ENCODE peak calls at places on chromosomes 3 and 15, in five cellular contexts. P is GM12891, S is sigmoid colon, G is body of pancreas, Q is K562. Z is an unnamed sample.
A peak's percentile ranks its signal among the peaks of the same experiment; 100 is the strongest.

GRCh38 chr15:96328101-96328958 is 2.2 kb upstream of the NR2F2 start:
- DNase-seq in P (no peak), S (no peak), G (no peak), Q (no peak), Z (no peak)

GRCh38 chr3:52225452-52226228 is at the start of gene TLR9:
- DNase-seq in P (peak; percentile 67), S (no peak), G (no peak), Q (no peak), Z (no peak)

GRCh38 chr3:151319613-151320012 is 3.0 kb upstream of the GPR87 start:
- DNase-seq in P (no peak), S (no peak), G (no peak), Q (no peak), Z (no peak)

GRCh38 chr15:65326844-65327243 is 22.4 kb downstream of the RNU5B-1 start:
- DNase-seq in P (no peak), S (no peak), G (no peak), Q (no peak), Z (no peak)

GRCh38 chr3:48516571-48516970 is 12.6 kb upstream of the SHISA5 start:
- DNase-seq in P (no peak), S (no peak), G (no peak), Q (no peak), Z (no peak)

GRCh38 chr3:37993811-37994638 is 3.4 kb downstream of the VILL start:
- DNase-seq in P (peak; percentile 59), S (peak; percentile 93), G (peak; percentile 42), Q (peak; percentile 86), Z (no peak)

GRCh38 chr15:44798815-44799214 is 62.5 kb downstream of the TRIM69 start:
- DNase-seq in P (no peak), S (no peak), G (no peak), Q (peak; percentile 41), Z (no peak)

GRCh38 chr3:4290272-4290893 is 12.8 kb upstream of the SETMAR start:
- DNase-seq in P (no peak), S (no peak), G (peak; percentile 45), Q (peak; percentile 70), Z (no peak)

GRCh38 chr3:80099559-80099958 is 331.8 kb upstream of the ROBO1 start:
- DNase-seq in P (no peak), S (no peak), G (no peak), Q (no peak), Z (no peak)

GRCh38 chr3:193944161-193944884 is 191.6 kb upstream of the HES1 start:
- DNase-seq in P (no peak), S (no peak), G (no peak), Q (no peak), Z (no peak)

GRCh38 chr3:76438971-76439370 is 600.9 kb upstream of the ROBO2 start:
- DNase-seq in P (no peak), S (no peak), G (no peak), Q (no peak), Z (no peak)

GRCh38 chr3:45765956-45766355 is 30.4 kb downstream of the SLC6A20 start:
- DNase-seq in P (no peak), S (no peak), G (no peak), Q (no peak), Z (no peak)

GRCh38 chr15:40379853-40380252 is 2.7 kb upstream of the KNSTRN start:
- DNase-seq in P (no peak), S (peak; percentile 75), G (peak; percentile 29), Q (no peak), Z (peak; percentile 90)

GRCh38 chr3:39639344-39640236 is 169.8 kb upstream of the MYRIP start:
- DNase-seq in P (no peak), S (no peak), G (no peak), Q (peak; percentile 66), Z (peak; percentile 73)

GRCh38 chr3:71208273-71209095 is 375.0 kb downstream of the FOXP1 start:
- DNase-seq in P (no peak), S (no peak), G (peak; percentile 25), Q (peak; percentile 31), Z (no peak)

GRCh38 chr3:23668430-23668904 is 137.3 kb upstream of the UBE2E1 start:
- DNase-seq in P (no peak), S (no peak), G (no peak), Q (no peak), Z (no peak)

GRCh38 chr3:149848688-149849087 is 35.7 kb downstream of the RNF13 start:
- DNase-seq in P (no peak), S (no peak), G (no peak), Q (no peak), Z (no peak)

GRCh38 chr15:68484696-68485400 is 52.9 kb upstream of the ITGA11 start:
- DNase-seq in P (no peak), S (no peak), G (no peak), Q (no peak), Z (peak; percentile 27)

GRCh38 chr3:68666409-68667193 is 265.7 kb downstream of the TAFA4 start:
- DNase-seq in P (no peak), S (no peak), G (no peak), Q (no peak), Z (no peak)

GRCh38 chr3:60289356-60289935 is 961.8 kb downstream of the FHIT start:
- DNase-seq in P (no peak), S (no peak), G (no peak), Q (no peak), Z (no peak)

GRCh38 chr15:65869954-65870871 is 922 bp downstream of the RAB11A start:
- DNase-seq in P (no peak), S (peak; percentile 68), G (peak; percentile 39), Q (peak; percentile 18), Z (no peak)

GRCh38 chr3:193783166-193783896 is 190.3 kb downstream of the OPA1 start:
- DNase-seq in P (no peak), S (no peak), G (no peak), Q (no peak), Z (no peak)

GRCh38 chr15:58444658-58445332 is 13.0 kb downstream of the LIPC start:
- DNase-seq in P (no peak), S (no peak), G (no peak), Q (no peak), Z (no peak)

GRCh38 chr15:84840741-84841429 is 23.7 kb downstream of the ALPK3 start:
- DNase-seq in P (no peak), S (peak; percentile 93), G (peak; percentile 88), Q (no peak), Z (peak; percentile 51)

GRCh38 chr15:84842781-84843180 is 25.6 kb downstream of the ALPK3 start:
- DNase-seq in P (no peak), S (no peak), G (no peak), Q (no peak), Z (no peak)

GRCh38 chr15:84836859-84837258 is 19.7 kb downstream of the ALPK3 start:
- DNase-seq in P (no peak), S (no peak), G (no peak), Q (no peak), Z (no peak)

GRCh38 chr15:84839714-84840113 is 22.6 kb downstream of the ALPK3 start:
- DNase-seq in P (no peak), S (no peak), G (no peak), Q (no peak), Z (no peak)

DNA sequence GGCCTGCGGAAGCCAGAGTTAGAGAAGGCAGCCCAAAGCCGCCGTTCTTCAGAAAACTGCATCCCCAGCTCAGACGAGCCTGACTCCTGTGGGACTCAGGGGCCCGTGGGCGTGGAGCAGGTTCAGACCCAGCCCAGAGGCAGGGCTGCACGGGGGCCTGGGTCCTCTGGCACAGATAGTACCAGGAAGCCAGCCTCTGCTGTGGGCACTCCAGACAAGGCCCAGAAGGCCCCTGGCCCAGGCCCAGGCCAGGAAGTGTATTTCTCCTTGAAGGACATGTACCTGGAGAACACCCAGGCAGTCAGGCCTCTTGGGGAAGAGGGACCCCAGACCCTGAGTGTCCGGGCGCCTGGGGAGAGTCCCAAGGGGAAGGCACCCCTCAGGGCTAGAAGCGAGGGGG is 23.1 kb downstream of the ALPK3 start:
- DNase-seq in P (no peak), S (no peak), G (peak; percentile 61), Q (no peak), Z (no peak)
- TF ChIP-seq POLR2A in P (no peak), S (no peak), G (no peak), Q (no peak), Z (no peak)

DNA sequence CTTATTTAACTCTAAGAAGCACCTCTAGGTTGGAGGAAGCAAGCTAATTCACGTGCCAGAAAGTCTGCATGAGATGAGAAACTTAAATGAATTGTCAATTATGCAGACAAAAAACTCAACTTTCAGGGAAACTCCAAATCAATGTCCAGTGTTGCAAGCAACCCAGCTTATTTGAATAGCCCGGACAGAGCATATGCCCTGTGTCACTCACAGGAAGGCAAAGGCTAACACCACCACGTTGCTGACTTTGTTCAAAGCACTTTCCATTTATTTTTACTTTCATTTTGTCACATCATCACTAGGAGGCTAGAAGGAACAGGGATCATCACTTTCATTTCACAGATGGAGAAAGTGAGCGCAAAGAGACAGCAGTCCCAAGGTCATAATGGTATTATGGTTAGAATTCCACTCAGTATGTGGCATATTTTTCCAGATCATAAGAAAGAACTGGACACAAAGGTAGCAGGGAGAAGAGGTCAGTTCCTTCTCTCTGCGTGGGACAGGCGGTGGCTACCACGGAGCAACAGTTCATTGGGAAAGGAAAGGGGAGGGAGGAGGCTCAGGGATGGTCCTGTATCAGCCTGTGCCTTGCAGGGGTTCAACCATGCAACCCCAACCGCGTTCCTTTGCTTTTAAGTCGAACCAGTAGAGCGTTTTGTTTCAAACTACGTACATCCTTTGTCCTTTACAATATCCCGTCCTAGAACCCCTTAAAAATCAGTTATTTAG is 1.2 kb downstream of the HEG1 start:
- DNase-seq in P (peak; percentile 30), S (no peak), G (no peak), Q (no peak), Z (peak; percentile 87)
- TF ChIP-seq POLR2A in P (peak; percentile 58), S (peak; percentile 49), G (no peak), Q (no peak), Z (no peak)

GRCh38 chr3:158672293-158673176 is at the start of gene LXN:
- DNase-seq in P (peak; percentile 67), S (peak; percentile 88), G (peak; percentile 88), Q (peak; percentile 43), Z (no peak)
- TF ChIP-seq POLR2A in P (peak; percentile 77), S (no peak), G (peak; percentile 49), Q (no peak), Z (no peak)

GRCh38 chr3:46989146-46989810 is 9.8 kb downstream of the NBEAL2 start:
- DNase-seq in P (no peak), S (no peak), G (no peak), Q (peak; percentile 81), Z (no peak)

GRCh38 chr3:46986055-46986730 is 6.7 kb downstream of the NBEAL2 start:
- DNase-seq in P (no peak), S (no peak), G (no peak), Q (no peak), Z (no peak)

GRCh38 chr3:46988616-46989015 is 9.2 kb downstream of the NBEAL2 start:
- DNase-seq in P (no peak), S (no peak), G (no peak), Q (no peak), Z (no peak)

GRCh38 chr3:46986782-46987484 is 7.5 kb downstream of the NBEAL2 start:
- DNase-seq in P (no peak), S (no peak), G (no peak), Q (no peak), Z (no peak)

GRCh38 chr3:46987485-46988401 is 8.3 kb downstream of the NBEAL2 start:
- DNase-seq in P (peak; percentile 94), S (no peak), G (no peak), Q (peak; percentile 97), Z (no peak)
- TF ChIP-seq POLR2A in P (no peak), S (no peak), G (no peak), Q (peak; percentile 88), Z (no peak)

GRCh38 chr3:47381317-47382157 is 716 bp downstream of the PTPN23 start:
- DNase-seq in P (peak; percentile 83), S (peak; percentile 94), G (peak; percentile 75), Q (peak; percentile 91), Z (peak; percentile 86)
- TF ChIP-seq POLR2A in P (no peak), S (no peak), G (no peak), Q (no peak), Z (peak; percentile 21)

Z was measured in H54.